ENCODE peak calls at places on chromosomes 12 and 14, in five cellular contexts. One of them, this sample, is unnamed.

GRCh38 chr14:44914849-44915248 is 46.9 kb downstream of the KLHL28 start:
- DNase-seq in GM19239: no peak
- DNase-seq in CD4-positive, alpha-beta T cell: no peak
- DNase-seq in bronchial epithelial cell: peak; percentile 56
- DNase-seq in suprapubic skin: no peak
- DNase-seq in this sample: no peak

GRCh38 chr14:58942516-58942915 is 246.0 kb upstream of the DAAM1 start:
- DNase-seq in GM19239: no peak
- DNase-seq in CD4-positive, alpha-beta T cell: no peak
- DNase-seq in bronchial epithelial cell: peak; percentile 67
- DNase-seq in suprapubic skin: no peak
- DNase-seq in this sample: no peak

GRCh38 chr12:118773956-118774723 is 207.2 kb upstream of the SRRM4 start:
- DNase-seq in GM19239: no peak
- DNase-seq in CD4-positive, alpha-beta T cell: no peak
- DNase-seq in bronchial epithelial cell: no peak
- DNase-seq in suprapubic skin: no peak
- DNase-seq in this sample: no peak

GRCh38 chr12:27844427-27845090 is 64.5 kb upstream of the MANSC4 start:
- DNase-seq in GM19239: no peak
- DNase-seq in CD4-positive, alpha-beta T cell: no peak
- DNase-seq in bronchial epithelial cell: peak; percentile 33
- DNase-seq in suprapubic skin: no peak
- DNase-seq in this sample: no peak

GRCh38 chr12:64186789-64187188 is 35.3 kb downstream of the KICS2 start:
- DNase-seq in GM19239: no peak
- DNase-seq in CD4-positive, alpha-beta T cell: no peak
- DNase-seq in bronchial epithelial cell: peak; percentile 79
- DNase-seq in suprapubic skin: no peak
- DNase-seq in this sample: peak; percentile 21

GRCh38 chr12:128675576-128675975 is 148.2 kb downstream of the SLC15A4 start:
- DNase-seq in GM19239: no peak
- DNase-seq in CD4-positive, alpha-beta T cell: no peak
- DNase-seq in bronchial epithelial cell: no peak
- DNase-seq in suprapubic skin: no peak
- DNase-seq in this sample: no peak

GRCh38 chr14:61146896-61147295 is 134.2 kb downstream of the TMEM30B start:
- DNase-seq in GM19239: no peak
- DNase-seq in CD4-positive, alpha-beta T cell: no peak
- DNase-seq in bronchial epithelial cell: no peak
- DNase-seq in suprapubic skin: no peak
- DNase-seq in this sample: no peak

GRCh38 chr12:88493651-88494050 is 86.6 kb downstream of the KITLG start:
- DNase-seq in GM19239: no peak
- DNase-seq in CD4-positive, alpha-beta T cell: no peak
- DNase-seq in bronchial epithelial cell: peak; percentile 90
- DNase-seq in suprapubic skin: no peak
- DNase-seq in this sample: no peak

GRCh38 chr12:46384451-46385301 is 12.1 kb upstream of the SLC38A2 start:
- DNase-seq in GM19239: no peak
- DNase-seq in CD4-positive, alpha-beta T cell: no peak
- DNase-seq in bronchial epithelial cell: no peak
- DNase-seq in suprapubic skin: no peak
- DNase-seq in this sample: no peak

GRCh38 chr12:94615284-94616216 is 34.8 kb downstream of the TMCC3 start:
- DNase-seq in GM19239: no peak
- DNase-seq in CD4-positive, alpha-beta T cell: no peak
- DNase-seq in bronchial epithelial cell: peak; percentile 93
- DNase-seq in suprapubic skin: no peak
- DNase-seq in this sample: no peak

GRCh38 chr14:89721991-89722390 is 232.5 kb downstream of the EFCAB11 start:
- DNase-seq in GM19239: no peak
- DNase-seq in CD4-positive, alpha-beta T cell: no peak
- DNase-seq in bronchial epithelial cell: peak; percentile 11
- DNase-seq in suprapubic skin: no peak
- DNase-seq in this sample: no peak

GRCh38 chr12:105580841-105581352 is 250.4 kb downstream of the C12orf75 start:
- DNase-seq in GM19239: no peak
- DNase-seq in CD4-positive, alpha-beta T cell: no peak
- DNase-seq in bronchial epithelial cell: peak; percentile 6
- DNase-seq in suprapubic skin: no peak
- DNase-seq in this sample: no peak

GRCh38 chr12:57240069-57240921 is 10.7 kb downstream of the STAC3 start:
- DNase-seq in GM19239: no peak
- DNase-seq in CD4-positive, alpha-beta T cell: peak; percentile 71
- DNase-seq in bronchial epithelial cell: peak; percentile 49
- DNase-seq in suprapubic skin: peak; percentile 74
- DNase-seq in this sample: peak; percentile 66

GRCh38 chr12:2341871-2342270 is 289.1 kb downstream of the CACNA1C start:
- DNase-seq in GM19239: no peak
- DNase-seq in CD4-positive, alpha-beta T cell: no peak
- DNase-seq in bronchial epithelial cell: peak; percentile 44
- DNase-seq in suprapubic skin: peak; percentile 22
- DNase-seq in this sample: no peak

GRCh38 chr12:120720234-120720968 is 5.2 kb upstream of the ACADS start:
- DNase-seq in GM19239: no peak
- DNase-seq in CD4-positive, alpha-beta T cell: no peak
- DNase-seq in bronchial epithelial cell: peak; percentile 66
- DNase-seq in suprapubic skin: no peak
- DNase-seq in this sample: no peak

GRCh38 chr14:99687284-99688209 is 3.4 kb downstream of the CYP46A1 start:
- DNase-seq in GM19239: no peak
- DNase-seq in CD4-positive, alpha-beta T cell: peak; percentile 30
- DNase-seq in bronchial epithelial cell: peak; percentile 13
- DNase-seq in suprapubic skin: no peak
- DNase-seq in this sample: no peak

GRCh38 chr14:39307815-39308214 is 74.1 kb downstream of the MIA2 start:
- DNase-seq in GM19239: no peak
- DNase-seq in CD4-positive, alpha-beta T cell: no peak
- DNase-seq in bronchial epithelial cell: no peak
- DNase-seq in suprapubic skin: no peak
- DNase-seq in this sample: no peak

GRCh38 chr12:2291182-2291832 is 238.5 kb downstream of the CACNA1C start:
- DNase-seq in GM19239: peak; percentile 76
- DNase-seq in CD4-positive, alpha-beta T cell: peak; percentile 12
- DNase-seq in bronchial epithelial cell: peak; percentile 19
- DNase-seq in suprapubic skin: no peak
- DNase-seq in this sample: peak; percentile 79

GRCh38 chr12:54404061-54405004 is 14.7 kb downstream of the ITGA5 start:
- DNase-seq in GM19239: no peak
- DNase-seq in CD4-positive, alpha-beta T cell: peak; percentile 58
- DNase-seq in bronchial epithelial cell: peak; percentile 47
- DNase-seq in suprapubic skin: no peak
- DNase-seq in this sample: no peak

GRCh38 chr14:68612049-68612448 is 180.8 kb downstream of the ZFP36L1 start:
- DNase-seq in GM19239: no peak
- DNase-seq in CD4-positive, alpha-beta T cell: no peak
- DNase-seq in bronchial epithelial cell: no peak
- DNase-seq in suprapubic skin: peak; percentile 51
- DNase-seq in this sample: no peak

GRCh38 chr12:93427779-93428564 is 13.8 kb downstream of the UBE2N start:
- DNase-seq in GM19239: no peak
- DNase-seq in CD4-positive, alpha-beta T cell: no peak
- DNase-seq in bronchial epithelial cell: peak; percentile 48
- DNase-seq in suprapubic skin: no peak
- DNase-seq in this sample: no peak

GRCh38 chr14:101960225-101960624 is 4.1 kb upstream of the DYNC1H1 start:
- DNase-seq in GM19239: no peak
- DNase-seq in CD4-positive, alpha-beta T cell: no peak
- DNase-seq in bronchial epithelial cell: no peak
- DNase-seq in suprapubic skin: no peak
- DNase-seq in this sample: no peak

GRCh38 chr14:33844118-33844517 is 106.8 kb downstream of the EGLN3 start:
- DNase-seq in GM19239: no peak
- DNase-seq in CD4-positive, alpha-beta T cell: no peak
- DNase-seq in bronchial epithelial cell: no peak
- DNase-seq in suprapubic skin: no peak
- DNase-seq in this sample: no peak

GRCh38 chr14:61620130-61620946 is 75.0 kb upstream of the HIF1A start:
- DNase-seq in GM19239: no peak
- DNase-seq in CD4-positive, alpha-beta T cell: no peak
- DNase-seq in bronchial epithelial cell: peak; percentile 61
- DNase-seq in suprapubic skin: no peak
- DNase-seq in this sample: peak; percentile 16

GRCh38 chr14:101556131-101556530 is 5.2 kb upstream of the DIO3 start:
- DNase-seq in GM19239: no peak
- DNase-seq in CD4-positive, alpha-beta T cell: no peak
- DNase-seq in bronchial epithelial cell: no peak
- DNase-seq in suprapubic skin: no peak
- DNase-seq in this sample: no peak

GRCh38 chr14:52366796-52367315 is 52.7 kb downstream of the PTGER2 start:
- DNase-seq in GM19239: no peak
- DNase-seq in CD4-positive, alpha-beta T cell: no peak
- DNase-seq in bronchial epithelial cell: no peak
- DNase-seq in suprapubic skin: no peak
- DNase-seq in this sample: no peak

GRCh38 chr14:68459480-68460136 is 333.3 kb downstream of the ZFP36L1 start:
- DNase-seq in GM19239: no peak
- DNase-seq in CD4-positive, alpha-beta T cell: no peak
- DNase-seq in bronchial epithelial cell: peak; percentile 82
- DNase-seq in suprapubic skin: no peak
- DNase-seq in this sample: no peak

GRCh38 chr12:21336656-21337055 is 1.9 kb upstream of the SLCO1A2 start:
- DNase-seq in GM19239: no peak
- DNase-seq in CD4-positive, alpha-beta T cell: no peak
- DNase-seq in bronchial epithelial cell: no peak
- DNase-seq in suprapubic skin: no peak
- DNase-seq in this sample: no peak

GRCh38 chr14:53168786-53169185 is 15.7 kb upstream of the DDHD1 start:
- DNase-seq in GM19239: no peak
- DNase-seq in CD4-positive, alpha-beta T cell: no peak
- DNase-seq in bronchial epithelial cell: no peak
- DNase-seq in suprapubic skin: no peak
- DNase-seq in this sample: no peak

GRCh38 chr14:90649557-90650135 is 166.6 kb downstream of the TTC7B start:
- DNase-seq in GM19239: no peak
- DNase-seq in CD4-positive, alpha-beta T cell: no peak
- DNase-seq in bronchial epithelial cell: no peak
- DNase-seq in suprapubic skin: no peak
- DNase-seq in this sample: no peak

GRCh38 chr12:8554451-8555195 is 13.9 kb upstream of the CLEC4E start:
- DNase-seq in GM19239: no peak
- DNase-seq in CD4-positive, alpha-beta T cell: no peak
- DNase-seq in bronchial epithelial cell: peak; percentile 56
- DNase-seq in suprapubic skin: no peak
- DNase-seq in this sample: no peak

GRCh38 chr12:121295746-121296617 is 527 bp downstream of the CAMKK2 start:
- DNase-seq in GM19239: peak; percentile 26
- DNase-seq in CD4-positive, alpha-beta T cell: no peak
- DNase-seq in bronchial epithelial cell: no peak
- DNase-seq in suprapubic skin: peak; percentile 77
- DNase-seq in this sample: peak; percentile 41

GRCh38 chr12:52703878-52704277 is 554 bp upstream of the KRT77 start:
- DNase-seq in GM19239: no peak
- DNase-seq in CD4-positive, alpha-beta T cell: no peak
- DNase-seq in bronchial epithelial cell: no peak
- DNase-seq in suprapubic skin: no peak
- DNase-seq in this sample: no peak

GRCh38 chr12:49893753-49894752 is 9.6 kb downstream of the FAIM2 start:
- DNase-seq in GM19239: no peak
- DNase-seq in CD4-positive, alpha-beta T cell: no peak
- DNase-seq in bronchial epithelial cell: peak; percentile 75
- DNase-seq in suprapubic skin: no peak
- DNase-seq in this sample: no peak

GRCh38 chr14:61456720-61457119 is 135.3 kb downstream of the PRKCH start:
- DNase-seq in GM19239: peak; percentile 65
- DNase-seq in CD4-positive, alpha-beta T cell: peak; percentile 80
- DNase-seq in bronchial epithelial cell: peak; percentile 58
- DNase-seq in suprapubic skin: peak; percentile 85
- DNase-seq in this sample: peak; percentile 65

GRCh38 chr14:68762944-68763831 is 29.7 kb downstream of the ZFP36L1 start:
- DNase-seq in GM19239: no peak
- DNase-seq in CD4-positive, alpha-beta T cell: no peak
- DNase-seq in bronchial epithelial cell: no peak
- DNase-seq in suprapubic skin: peak; percentile 68
- DNase-seq in this sample: no peak

GRCh38 chr12:81492131-81492720 is 266.9 kb downstream of the PPFIA2 start:
- DNase-seq in GM19239: no peak
- DNase-seq in CD4-positive, alpha-beta T cell: no peak
- DNase-seq in bronchial epithelial cell: no peak
- DNase-seq in suprapubic skin: no peak
- DNase-seq in this sample: no peak